ENCODE peak calls at places on chromosomes 16 and 17, in four cellular contexts. I is uterus, V is thoracic aorta, Z is cardiac muscle cell. G is an unnamed sample. For H3K36me3 and H3K4me1, the result is how much of the 10 kb centered on the place peaks cover.

GRCh38 chr17:82019905-82020873 is 2.5 kb downstream of the CENPX start:
- DNase-seq in I (no peak), V (no peak), Z (peak), G (peak)

GRCh38 chr16:16000685-16001084 is 51.3 kb downstream of the ABCC1 start:
- DNase-seq in I (no peak), V (no peak), Z (no peak), G (no peak)

GRCh38 chr17:82228278-82228841 is 482 bp upstream of the SLC16A3 start:
- DNase-seq in I (no peak), V (no peak), Z (peak), G (peak)

GRCh38 chr16:11621920-11622651 is 35.4 kb upstream of the LITAF start:
- DNase-seq in I (no peak), V (no peak), Z (no peak), G (no peak)

GRCh38 chr17:76079577-76080206 is 710 bp downstream of the ZACN start:
- DNase-seq in I (no peak), V (no peak), Z (no peak), G (no peak)

GRCh38 chr16:67914758-67915622 is 16.7 kb downstream of the CTRL start:
- DNase-seq in I (no peak), V (no peak), Z (no peak), G (no peak)

GRCh38 chr16:425740-426114 is 278 bp downstream of the RAB11FIP3 start:
- DNase-seq in I (no peak), V (no peak), Z (no peak), G (no peak)

GRCh38 chr17:29042679-29043538 is at the start of gene PIPOX:
- DNase-seq in I (no peak), V (no peak), Z (peak), G (peak)

GRCh38 chr16:71467810-71468209 is 5.8 kb upstream of the ZNF23 start:
- DNase-seq in I (no peak), V (no peak), Z (peak), G (no peak)

DNA sequence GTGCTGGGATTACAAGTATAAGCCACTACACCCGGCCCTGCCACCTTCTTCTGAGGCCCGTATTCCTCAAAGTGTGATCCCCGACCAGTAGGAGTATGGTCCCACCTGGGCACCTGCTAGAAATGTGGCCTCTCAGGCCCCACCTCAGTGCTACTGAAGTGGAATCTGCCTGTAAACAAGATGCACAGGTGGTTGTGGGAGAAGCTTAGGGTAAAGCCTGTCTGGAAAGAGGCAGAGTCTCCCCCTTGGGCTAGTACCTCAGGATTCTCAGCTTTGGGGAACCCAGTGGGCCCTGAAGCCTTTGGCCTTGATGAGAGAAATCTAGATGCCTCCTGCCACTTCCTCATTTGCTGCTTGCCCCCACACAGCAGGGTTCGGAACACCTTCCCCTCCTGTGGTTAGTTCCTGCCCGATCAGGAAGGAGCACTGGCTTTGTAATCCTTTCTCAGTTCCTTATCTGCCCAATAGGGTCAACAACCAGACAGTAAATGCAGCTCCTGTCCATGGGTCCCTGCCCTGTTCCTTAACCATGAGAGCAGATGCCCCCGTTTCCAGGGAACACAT is 25.2 kb downstream of the TK2 start:
- DNase-seq in I (no peak), V (no peak), Z (no peak), G (no peak)
- TF ChIP-seq CTCF in I (no peak), V (no peak), Z (no peak), G (no peak)

GRCh38 chr17:42001729-42002128 is 15.5 kb downstream of the DNAJC7 start:
- DNase-seq in I (no peak), V (no peak), Z (no peak), G (no peak)

GRCh38 chr17:42000399-42001076 is 16.7 kb downstream of the DNAJC7 start:
- DNase-seq in I (no peak), V (no peak), Z (no peak), G (no peak)

GRCh38 chr17:41998497-41998896 is 18.7 kb downstream of the DNAJC7 start:
- DNase-seq in I (no peak), V (no peak), Z (no peak), G (no peak)

GRCh38 chr17:41992576-41992975 is 24.7 kb downstream of the DNAJC7 start:
- DNase-seq in I (no peak), V (no peak), Z (no peak), G (no peak)

DNA sequence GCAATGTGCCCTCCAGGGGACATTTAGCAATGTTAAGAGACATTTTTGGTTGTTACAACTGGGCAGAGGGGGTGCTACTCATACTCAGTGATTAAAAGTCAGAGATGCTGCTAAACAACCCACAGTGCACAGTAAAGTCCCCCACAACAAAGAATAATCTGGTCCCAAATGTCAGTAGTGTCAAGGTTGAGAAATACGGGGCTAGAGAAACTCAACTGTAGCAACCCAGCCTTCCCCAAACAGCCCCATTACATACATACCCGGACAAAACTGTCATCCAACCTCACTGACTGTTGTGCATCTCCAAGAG is 20.4 kb downstream of the DNAJC7 start:
- DNase-seq in I (no peak), V (no peak), Z (no peak), G (no peak)
- H3K36me3 ChIP-seq in I (under half), V (half or more), Z (half or more), G (under half)

GRCh38 chr16:27402569-27402963 is 592 bp downstream of the IL21R start:
- DNase-seq in I (no peak), V (no peak), Z (no peak), G (no peak)

GRCh38 chr16:27404163-27404823 is 2.3 kb downstream of the IL21R start:
- DNase-seq in I (no peak), V (no peak), Z (no peak), G (no peak)

GRCh38 chr16:27402964-27403600 is 1.1 kb downstream of the IL21R start:
- DNase-seq in I (no peak), V (no peak), Z (no peak), G (no peak)

GRCh38 chr16:27401768-27402568 is at the start of gene IL21R:
- DNase-seq in I (peak), V (no peak), Z (peak), G (peak)

DNA sequence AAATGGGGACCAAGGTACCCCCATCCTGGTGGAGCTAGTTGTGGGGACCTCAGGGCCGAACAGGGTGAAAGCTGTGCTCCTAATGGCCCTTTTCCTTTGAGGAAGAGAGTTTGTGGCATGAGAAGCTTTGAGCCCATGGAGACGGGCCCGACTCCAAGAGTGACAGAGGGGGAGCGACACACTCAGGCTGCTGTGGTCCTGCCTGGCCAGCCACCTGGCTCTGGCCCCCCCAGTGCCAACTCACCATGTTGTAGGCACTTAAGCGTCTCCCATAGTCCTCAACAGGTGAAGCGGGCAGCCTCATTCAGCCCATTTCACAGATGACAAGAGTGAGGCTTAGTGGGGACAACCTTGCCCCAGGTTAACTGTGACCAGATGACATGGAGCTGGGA is 1.6 kb downstream of the IL21R start:
- DNase-seq in I (no peak), V (no peak), Z (no peak), G (no peak)
- H3K4me1 ChIP-seq in I (under half), V (under half), Z (under half), G (under half)

DNA sequence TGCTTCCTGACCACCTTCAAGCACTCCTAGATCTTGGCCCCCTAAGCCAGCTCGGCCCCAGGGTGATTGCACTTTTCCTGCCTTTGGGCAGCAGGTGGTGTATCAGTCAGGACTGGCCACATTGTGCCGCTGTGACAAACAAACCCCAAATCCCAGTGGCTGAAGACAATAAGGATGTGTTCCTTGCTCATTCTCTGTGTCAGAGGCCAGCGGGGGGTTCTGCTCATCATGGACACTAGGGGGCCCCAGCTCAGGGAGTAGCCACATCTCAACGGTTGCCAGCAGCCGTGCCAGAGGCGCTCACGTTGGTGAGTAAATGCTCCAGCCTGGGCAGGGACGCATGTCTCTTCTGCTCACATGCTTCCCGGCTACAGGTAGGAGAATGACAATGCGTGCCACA is 60.4 kb downstream of the ZDHHC7 start:
- DNase-seq in I (no peak), V (no peak), Z (no peak), G (no peak)
- TF ChIP-seq CTCF in I (no peak), V (no peak), Z (peak), G (no peak)

DNA sequence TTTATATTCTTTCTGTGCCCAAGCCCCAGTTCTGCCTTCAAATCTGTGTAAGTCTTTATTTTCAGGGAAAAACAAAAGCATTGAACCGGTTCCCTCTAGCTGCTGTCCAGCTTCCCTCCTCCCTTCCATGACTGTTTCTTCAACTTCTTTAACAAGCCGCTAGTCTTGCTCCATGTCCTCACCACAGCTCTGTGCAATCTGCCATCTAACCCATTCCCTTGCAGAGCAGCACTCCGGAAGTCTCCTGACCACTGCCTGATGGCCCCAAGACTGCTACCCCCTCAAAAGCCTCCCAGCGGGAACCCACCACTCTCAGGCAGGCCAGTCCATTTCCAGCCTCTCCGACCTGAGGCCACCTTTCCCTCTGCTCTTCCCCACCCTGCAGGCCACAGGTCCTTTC is 16.9 kb downstream of the EMC8 start:
- DNase-seq in I (no peak), V (no peak), Z (no peak), G (no peak)
- H3K36me3 ChIP-seq in I (under half), V (under half), Z (under half), G (under half)